ENCODE peak calls at places on chromosomes 3 and 15, in ten cellular contexts. T is right lobe of liver, A is sigmoid colon, P is heart left ventricle, V is esophagus squamous epithelium, K is esophagus muscularis mucosa, R is body of pancreas, Q is stomach, Y is transverse colon, D is tibial nerve. I is an unnamed sample.
A peak's percentile ranks its signal among the peaks of the same experiment; 100 is the strongest.

GRCh38 chr3:81723732-81724313 is 37.6 kb downstream of the GBE1 start:
- DNase-seq in T (no peak), A (no peak), P (no peak), V (no peak), K (no peak), R (no peak), Q (no peak), Y (no peak), D (no peak), I (no peak)

GRCh38 chr3:162366382-162366781 is 869.8 kb downstream of the OTOL1 start:
- DNase-seq in T (no peak), A (no peak), P (no peak), V (no peak), K (no peak), R (no peak), Q (no peak), Y (no peak), D (no peak), I (no peak)

GRCh38 chr3:136818191-136818850 is 605 bp upstream of the SLC35G2 start:
- DNase-seq in T (no peak), A (peak; percentile 69), P (peak; percentile 76), V (no peak), K (no peak), R (peak; percentile 63), Q (peak; percentile 26), Y (peak; percentile 20), D (peak; percentile 29), I (peak; percentile 23)

GRCh38 chr3:73580343-73580742 is 44.4 kb downstream of the PDZRN3 start:
- DNase-seq in T (no peak), A (no peak), P (no peak), V (no peak), K (no peak), R (peak; percentile 21), Q (no peak), Y (no peak), D (no peak), I (no peak)

GRCh38 chr3:115713247-115713646 is 89.9 kb downstream of the GAP43 start:
- DNase-seq in T (peak; percentile 84), A (no peak), P (peak; percentile 42), V (no peak), K (no peak), R (peak; percentile 85), Q (peak; percentile 85), Y (no peak), D (no peak), I (no peak)

GRCh38 chr3:7397097-7397496 is 536.2 kb downstream of the GRM7 start:
- DNase-seq in T (no peak), A (no peak), P (no peak), V (no peak), K (no peak), R (no peak), Q (no peak), Y (no peak), D (no peak), I (no peak)

GRCh38 chr3:18389108-18389733 is 35.9 kb downstream of the SATB1 start:
- DNase-seq in T (no peak), A (no peak), P (no peak), V (no peak), K (no peak), R (peak; percentile 5), Q (no peak), Y (no peak), D (peak; percentile 9), I (no peak)

GRCh38 chr3:16884084-16884747 is 539 bp upstream of the PLCL2 start:
- DNase-seq in T (peak; percentile 81), A (peak; percentile 77), P (peak; percentile 85), V (no peak), K (no peak), R (peak; percentile 66), Q (peak; percentile 58), Y (peak; percentile 79), D (peak; percentile 54), I (peak; percentile 81)

GRCh38 chr15:70589221-70589620 is 174.1 kb downstream of the UACA start:
- DNase-seq in T (no peak), A (no peak), P (no peak), V (no peak), K (no peak), R (no peak), Q (no peak), Y (no peak), D (no peak), I (no peak)

GRCh38 chr15:98684441-98684840 is 36.1 kb downstream of the IGF1R start:
- DNase-seq in T (no peak), A (no peak), P (no peak), V (no peak), K (no peak), R (no peak), Q (no peak), Y (no peak), D (peak; percentile 35), I (no peak)

GRCh38 chr3:100427694-100428093 is 26.4 kb downstream of the LNP1 start:
- DNase-seq in T (no peak), A (no peak), P (no peak), V (no peak), K (no peak), R (peak; percentile 16), Q (no peak), Y (no peak), D (no peak), I (no peak)

GRCh38 chr3:58173029-58173669 is 37.6 kb downstream of the DNASE1L3 start:
- DNase-seq in T (no peak), A (no peak), P (no peak), V (no peak), K (no peak), R (no peak), Q (no peak), Y (no peak), D (no peak), I (no peak)

DNA sequence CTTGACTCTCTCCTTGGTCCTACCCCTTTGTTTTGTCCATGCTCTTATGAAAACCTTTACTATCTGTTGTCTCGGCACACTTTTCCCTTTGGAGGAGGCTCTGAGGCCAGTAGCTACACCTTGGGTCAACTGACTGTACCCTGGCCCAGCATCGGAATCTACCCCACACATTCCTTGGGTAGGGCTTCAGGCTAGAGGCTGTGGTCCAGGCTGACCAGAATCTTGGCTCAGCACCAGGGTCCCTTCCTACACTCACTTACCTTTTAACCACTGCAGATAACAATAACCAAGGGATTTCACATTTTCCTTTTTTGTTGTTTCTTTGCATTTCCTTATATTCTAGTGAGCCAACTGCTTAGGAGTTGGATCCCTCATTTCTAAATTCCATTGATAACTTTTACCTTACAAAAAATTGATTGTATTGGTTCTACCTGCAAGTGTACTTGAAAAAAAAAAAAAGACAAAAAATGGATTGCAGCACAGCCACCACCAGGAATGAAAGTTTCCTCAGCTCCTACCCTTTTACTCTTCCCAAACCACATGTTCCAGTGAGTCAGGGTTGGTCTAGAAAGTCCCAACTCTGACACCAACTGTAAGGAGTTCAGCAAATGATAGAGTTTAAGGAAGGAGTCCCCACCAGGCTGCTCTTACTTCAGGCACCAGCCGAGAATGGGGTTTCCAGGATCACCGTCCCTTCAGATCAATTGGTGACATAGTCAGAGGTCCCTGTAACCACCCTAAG is 95.6 kb downstream of the FBLN2 start:
- DNase-seq in T (no peak), A (no peak), P (no peak), V (no peak), K (no peak), R (no peak), Q (no peak), Y (no peak), D (no peak), I (no peak)
- H3K4me1 ChIP-seq in T (no peaks in the 10 kb centered on the region), A (peaks cover 12% of the 10 kb centered on the region), P (peaks cover 5% of the 10 kb centered on the region), V (peaks cover 10% of the 10 kb centered on the region), K (peaks cover 16% of the 10 kb centered on the region), R (peaks cover 6% of the 10 kb centered on the region), Q (peaks cover 14% of the 10 kb centered on the region), Y (peaks cover 2% of the 10 kb centered on the region), D (no peaks in the 10 kb centered on the region), I (peaks cover 3% of the 10 kb centered on the region)

GRCh38 chr3:112086018-112086854 is at the start of gene C3orf52:
- DNase-seq in T (peak; percentile 86), A (peak; percentile 86), P (peak; percentile 90), V (no peak), K (peak; percentile 93), R (peak; percentile 92), Q (peak; percentile 94), Y (peak; percentile 93), D (peak; percentile 59), I (peak; percentile 78)
- TF ChIP-seq POLR2A in T (no peak), A (no peak), P (no peak), V (no peak), K (no peak), R (peak; percentile 98), Q (peak; percentile 84), Y (peak; percentile 93), D (no peak), I (no peak)

DNA sequence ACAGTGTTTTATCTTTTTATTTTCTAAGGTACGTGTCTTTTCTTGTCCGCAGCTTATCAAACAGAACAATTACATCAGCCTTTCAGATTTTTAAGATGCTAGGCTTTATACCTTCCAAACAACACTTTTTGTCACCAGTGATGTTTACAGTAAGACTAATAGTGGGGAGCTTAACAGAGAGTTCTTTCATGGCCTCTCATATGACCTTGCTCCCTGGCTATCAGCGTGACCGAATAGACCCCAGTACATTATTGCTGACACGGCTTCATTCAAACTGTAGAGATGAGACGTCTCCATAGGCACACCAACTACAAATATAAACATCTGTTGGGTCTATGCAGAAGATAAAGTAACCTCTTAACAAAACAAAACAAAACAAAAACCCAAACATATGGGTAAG is 477.6 kb upstream of the KCNMB2 start:
- DNase-seq in T (no peak), A (no peak), P (no peak), V (no peak), K (no peak), R (no peak), Q (no peak), Y (no peak), D (no peak), I (no peak)
- H3K27ac ChIP-seq in T (no peak overlapping the region), A (peak overlapping the region; percentile 54), P (peak overlapping the region; percentile 14), V (peak overlapping the region; percentile 38), K (peak overlapping the region; percentile 61), R (no peak overlapping the region), Q (no peak overlapping the region), Y (no peak overlapping the region), D (no peak overlapping the region), I (no peak overlapping the region)

GRCh38 chr3:186937017-186937875 is 6.9 kb downstream of the ST6GAL1 start:
- DNase-seq in T (no peak), A (no peak), P (no peak), V (no peak), K (no peak), R (no peak), Q (no peak), Y (no peak), D (no peak), I (no peak)

GRCh38 chr3:186933801-186934200 is 3.5 kb downstream of the ST6GAL1 start:
- DNase-seq in T (no peak), A (no peak), P (no peak), V (no peak), K (no peak), R (no peak), Q (no peak), Y (no peak), D (no peak), I (no peak)

GRCh38 chr3:186932281-186933181 is 2.2 kb downstream of the ST6GAL1 start:
- DNase-seq in T (no peak), A (no peak), P (no peak), V (no peak), K (no peak), R (no peak), Q (no peak), Y (no peak), D (no peak), I (no peak)

GRCh38 chr3:186931487-186932280 is 1.4 kb downstream of the ST6GAL1 start:
- DNase-seq in T (peak; percentile 82), A (no peak), P (peak; percentile 64), V (no peak), K (no peak), R (peak; percentile 77), Q (peak; percentile 72), Y (peak; percentile 64), D (no peak), I (no peak)

GRCh38 chr3:186935133-186935532 is 4.8 kb downstream of the ST6GAL1 start:
- DNase-seq in T (no peak), A (no peak), P (no peak), V (no peak), K (no peak), R (no peak), Q (no peak), Y (no peak), D (no peak), I (no peak)
- H3K4me1 ChIP-seq in T (no peaks in the 10 kb centered on the region), A (peaks cover 18% of the 10 kb centered on the region), P (peaks cover 20% of the 10 kb centered on the region), V (peaks cover 8% of the 10 kb centered on the region), K (peaks cover 24% of the 10 kb centered on the region), R (peaks cover 40% of the 10 kb centered on the region), Q (peaks cover 35% of the 10 kb centered on the region), Y (peaks cover 21% of the 10 kb centered on the region), D (no peaks in the 10 kb centered on the region), I (peaks cover 4% of the 10 kb centered on the region)

I was measured in ovary.